ENCODE peak calls at places on chromosomes 1 and 21, in ten cellular contexts. Q is fibroblast of lung, V is osteoblast, J is tibial artery, A is GM23248, I is cardiac muscle cell, G is right cardiac atrium, N is tibial nerve, L is aorta, M is heart left ventricle. Y is an unnamed sample. For H3K27me3, the result is how much of the 10 kb centered on the place peaks cover.

GRCh38 chr1:157288006-157288405 is 149.8 kb upstream of the ETV3 start:
- DNase-seq in V (no peak), N (no peak), Q (no peak), M (no peak), J (no peak), A (no peak), L (no peak), I (no peak), G (no peak), Y (no peak)

GRCh38 chr1:149916193-149916926 is 1.3 kb downstream of the SV2A start:
- DNase-seq in V (no peak), L (no peak), J (no peak), I (no peak), A (no peak), N (no peak), G (no peak), Q (no peak), M (no peak), Y (no peak)

GRCh38 chr1:114231301-114231700 is 77.6 kb upstream of the SYT6 start:
- DNase-seq in N (no peak), L (no peak), I (no peak), Q (no peak), M (no peak), V (no peak), J (no peak), A (no peak), G (no peak), Y (no peak)

GRCh38 chr21:46634966-46635323 is 529 bp upstream of the PRMT2 start:
- DNase-seq in Q (peak), N (peak), G (peak), M (peak), V (peak), L (no peak), I (peak), A (peak), J (peak), Y (no peak)

GRCh38 chr1:181451661-181452060 is 31.7 kb upstream of the CACNA1E start:
- DNase-seq in J (no peak), M (no peak), N (no peak), I (no peak), G (no peak), V (no peak), A (no peak), Q (no peak), L (no peak), Y (no peak)

GRCh38 chr1:152486400-152487006 is 24.1 kb upstream of the LCE5A start:
- DNase-seq in M (no peak), G (no peak), V (no peak), I (no peak), L (no peak), J (no peak), N (no peak), A (peak), Q (no peak), Y (no peak)

GRCh38 chr1:150813028-150813707 is 5.1 kb upstream of the CTSK start:
- DNase-seq in J (peak), L (peak), A (peak), I (peak), N (peak), V (peak), M (peak), Q (peak), G (peak), Y (peak)

GRCh38 chr1:77605246-77606026 is 77.0 kb downstream of the ZZZ3 start:
- DNase-seq in N (peak), A (peak), G (peak), J (peak), I (peak), L (no peak), M (peak), V (no peak), Q (peak), Y (peak)

GRCh38 chr1:115183158-115183557 is 93.9 kb upstream of the TSPAN2 start:
- DNase-seq in I (no peak), N (no peak), M (no peak), V (no peak), L (no peak), G (no peak), J (no peak), Q (no peak), A (no peak), Y (no peak)

GRCh38 chr1:201750120-201750519 is 78.8 kb upstream of the IPO9 start:
- DNase-seq in N (no peak), M (no peak), A (no peak), L (no peak), Q (peak), V (no peak), I (no peak), J (no peak), G (no peak), Y (no peak)

GRCh38 chr1:44830900-44831304 is 12.2 kb downstream of the PTCH2 start:
- DNase-seq in Q (no peak), L (no peak), J (no peak), I (no peak), V (no peak), A (no peak), N (no peak), M (peak), G (no peak), Y (no peak)

GRCh38 chr1:96178053-96178452 is 543.5 kb upstream of the PTBP2 start:
- DNase-seq in N (no peak), L (no peak), Q (no peak), V (no peak), I (no peak), M (no peak), J (no peak), A (no peak), G (no peak), Y (no peak)

GRCh38 chr1:152309955-152310354 is 15.1 kb downstream of the FLG start:
- DNase-seq in Q (no peak), I (no peak), J (no peak), M (no peak), V (no peak), L (peak), N (no peak), G (no peak), A (no peak), Y (no peak)

GRCh38 chr1:45660336-45660735 is 26.0 kb downstream of the GPBP1L1 start:
- DNase-seq in J (no peak), I (no peak), N (no peak), A (no peak), Q (no peak), G (no peak), L (no peak), V (peak), M (no peak), Y (no peak)

GRCh38 chr21:27513825-27514224 is 546.9 kb upstream of the ADAMTS5 start:
- DNase-seq in L (no peak), A (no peak), N (no peak), G (no peak), J (no peak), V (no peak), Q (no peak), I (no peak), M (no peak), Y (no peak)

GRCh38 chr1:237154173-237154572 is 112.2 kb downstream of the RYR2 start:
- DNase-seq in N (no peak), G (no peak), J (no peak), Q (peak), L (no peak), V (no peak), I (peak), M (no peak), A (peak), Y (no peak)

GRCh38 chr1:78003882-78004718 is 639 bp upstream of the DNAJB4 start:
- DNase-seq in V (no peak), I (peak), J (peak), L (peak), N (no peak), A (peak), M (peak), G (peak), Q (peak), Y (peak)

GRCh38 chr1:235017719-235018118 is 110.9 kb downstream of the TOMM20 start:
- DNase-seq in G (no peak), V (no peak), L (no peak), I (no peak), A (peak), J (no peak), M (no peak), N (no peak), Q (peak), Y (no peak)

GRCh38 chr1:205579711-205580110 is 52.1 kb downstream of the ELK4 start:
- DNase-seq in A (no peak), G (no peak), M (no peak), L (peak), Q (no peak), N (no peak), J (no peak), V (peak), I (no peak), Y (no peak)

GRCh38 chr1:226977288-226977972 is 37.3 kb downstream of the COQ8A start:
- DNase-seq in G (no peak), N (no peak), J (no peak), V (peak), M (no peak), Q (no peak), A (no peak), L (peak), I (no peak), Y (no peak)

GRCh38 chr1:226064816-226065248 is 2.3 kb downstream of the H3-3A start:
- DNase-seq in I (peak), J (peak), A (peak), Q (peak), N (no peak), V (peak), G (no peak), L (no peak), M (no peak), Y (no peak)

GRCh38 chr1:31397360-31398095 is 15.5 kb upstream of the SERINC2 start:
- DNase-seq in A (peak), I (no peak), M (no peak), G (no peak), L (no peak), V (peak), Q (peak), J (no peak), N (no peak), Y (no peak)

GRCh38 chr1:244431166-244431565 is 20.5 kb downstream of the ADSS2 start:
- DNase-seq in V (no peak), A (no peak), M (no peak), G (no peak), J (no peak), L (no peak), Q (no peak), I (no peak), N (no peak), Y (no peak)

GRCh38 chr1:45730075-45730779 is 20.2 kb downstream of the IPP start:
- DNase-seq in Q (no peak), I (peak), N (no peak), G (no peak), J (no peak), M (no peak), A (no peak), V (no peak), L (no peak), Y (no peak)

GRCh38 chr1:52542085-52542688 is 10.7 kb downstream of the TUT4 start:
- DNase-seq in V (no peak), Q (no peak), N (no peak), A (peak), I (no peak), M (no peak), G (no peak), L (no peak), J (no peak), Y (no peak)

GRCh38 chr1:224170748-224171478 is 12.1 kb upstream of the DEGS1 start:
- DNase-seq in G (no peak), I (peak), N (no peak), V (no peak), Q (no peak), L (no peak), J (no peak), A (peak), M (no peak), Y (no peak)

GRCh38 chr1:112359961-112360767 is 35.9 kb upstream of the CTTNBP2NL start:
- DNase-seq in I (peak), A (peak), Q (peak), G (peak), L (peak), N (peak), J (peak), M (peak), V (peak), Y (peak)

GRCh38 chr1:58895559-58896135 is 111.8 kb upstream of the JUN start:
- DNase-seq in A (peak), I (no peak), L (no peak), M (peak), J (no peak), N (no peak), G (no peak), V (peak), Q (no peak), Y (no peak)

GRCh38 chr1:12078938-12079861 is 16.1 kb downstream of the TNFRSF8 start:
- DNase-seq in G (peak), Q (peak), N (no peak), V (peak), J (no peak), A (peak), M (no peak), L (peak), I (peak), Y (no peak)

GRCh38 chr1:162605225-162605927 is 26.9 kb upstream of the DDR2 start:
- DNase-seq in N (no peak), G (no peak), Q (peak), J (no peak), A (peak), V (peak), M (no peak), I (peak), L (no peak), Y (no peak)

GRCh38 chr1:18539171-18539570 is 58.4 kb downstream of the KLHDC7A start:
- DNase-seq in Q (no peak), M (no peak), L (peak), N (no peak), J (no peak), V (no peak), I (no peak), A (no peak), G (no peak), Y (no peak)

GRCh38 chr1:213669964-213670691 is 317.6 kb upstream of the PROX1 start:
- DNase-seq in N (no peak), G (no peak), Q (no peak), A (no peak), V (no peak), J (no peak), M (no peak), I (no peak), L (no peak), Y (no peak)

GRCh38 chr1:42164551-42165420 is at the start of gene GUCA2A:
- DNase-seq in J (no peak), M (no peak), L (peak), V (peak), A (no peak), Q (no peak), N (no peak), G (no peak), I (no peak), Y (no peak)

GRCh38 chr1:203268901-203269653 is 36.2 kb upstream of the BTG2 start:
- DNase-seq in G (no peak), A (peak), J (no peak), M (no peak), V (peak), I (peak), Q (peak), L (no peak), N (no peak), Y (no peak)

GRCh38 chr1:65459397-65459768 is 38.9 kb downstream of the LEPR start:
- DNase-seq in N (no peak), Q (peak), G (no peak), I (peak), J (no peak), L (no peak), A (peak), V (peak), M (no peak), Y (no peak)

GRCh38 chr1:231041705-231042261 is 1.7 kb upstream of the FAM89A start:
- DNase-seq in Q (no peak), M (no peak), A (no peak), L (no peak), V (no peak), N (no peak), J (no peak), I (no peak), G (no peak), Y (no peak)

GRCh38 chr1:147641695-147642592 is 28.4 kb downstream of the ACP6 start:
- DNase-seq in L (no peak), J (peak), I (peak), A (peak), N (no peak), M (peak), V (no peak), Q (peak), G (no peak), Y (no peak)

GRCh38 chr1:33753087-33753856 is 110.6 kb upstream of the HMGB4 start:
- DNase-seq in J (no peak), Q (no peak), M (no peak), N (no peak), V (no peak), I (no peak), A (no peak), G (no peak), L (no peak), Y (no peak)

GRCh38 chr1:229342902-229343587 is at the start of gene CCSAP:
- DNase-seq in A (peak), V (peak), G (peak), N (peak), Q (peak), L (peak), I (peak), M (peak), J (peak), Y (peak)

GRCh38 chr1:79041666-79042065 is 35.1 kb upstream of the ADGRL4 start:
- DNase-seq in J (no peak), G (no peak), I (no peak), Q (peak), M (no peak), N (no peak), A (peak), V (no peak), L (no peak), Y (no peak)
- H3K27me3 ChIP-seq in J (under half), G (under half), I (under half), Q (under half), M (under half), N (under half), A (under half), V (under half), L (under half), Y (under half)

GRCh38 chr1:13600762-13601483 is 17.3 kb downstream of the PDPN start:
- DNase-seq in J (no peak), A (no peak), Q (no peak), V (peak), M (peak), L (no peak), N (no peak), I (no peak), G (no peak), Y (peak)

GRCh38 chr1:13593511-13594131 is 10.0 kb downstream of the PDPN start:
- DNase-seq in J (peak), M (peak), L (peak), N (peak), Q (peak), I (peak), V (peak), A (peak), G (peak), Y (no peak)

GRCh38 chr1:13597166-13597565 is 13.5 kb downstream of the PDPN start:
- DNase-seq in N (no peak), L (no peak), V (peak), Q (no peak), A (no peak), J (no peak), G (no peak), M (no peak), I (no peak), Y (no peak)
- H3K27me3 ChIP-seq in N (under half), L (under half), V (under half), Q (under half), A (under half), J (under half), G (under half), M (under half), I (under half), Y (under half)

DNA sequence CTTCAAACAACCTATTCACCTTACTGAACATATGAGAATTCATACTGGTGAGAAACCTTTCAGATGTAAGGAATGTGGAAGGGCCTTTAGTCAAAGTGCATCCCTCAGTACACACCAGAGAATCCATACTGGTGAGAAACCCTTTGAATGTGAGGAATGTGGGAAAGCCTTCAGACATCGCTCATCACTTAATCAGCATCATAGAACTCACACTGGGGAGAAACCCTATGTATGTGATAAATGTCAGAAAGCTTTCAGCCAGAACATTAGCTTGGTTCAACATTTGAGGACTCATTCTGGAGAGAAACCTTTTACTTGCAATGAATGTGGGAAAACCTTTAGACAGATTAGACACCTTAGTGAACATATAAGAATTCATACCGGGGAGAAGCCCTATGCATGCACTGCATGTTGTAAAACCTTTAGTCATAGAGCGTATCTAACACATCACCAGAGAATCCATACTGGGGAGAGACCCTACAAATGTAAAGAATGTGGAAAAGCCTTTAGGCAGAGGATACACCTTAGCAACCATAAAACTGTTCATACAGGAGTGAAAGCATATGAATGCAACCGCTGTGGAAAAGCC is 13.2 kb upstream of the EXO5 start:
- DNase-seq in M (no peak), L (no peak), I (no peak), Q (peak), J (no peak), V (no peak), N (no peak), G (no peak), A (no peak), Y (no peak)
- H3K27me3 ChIP-seq in M (under half), L (under half), I (under half), Q (under half), J (under half), V (under half), N (under half), G (under half), A (under half), Y (under half)

DNA sequence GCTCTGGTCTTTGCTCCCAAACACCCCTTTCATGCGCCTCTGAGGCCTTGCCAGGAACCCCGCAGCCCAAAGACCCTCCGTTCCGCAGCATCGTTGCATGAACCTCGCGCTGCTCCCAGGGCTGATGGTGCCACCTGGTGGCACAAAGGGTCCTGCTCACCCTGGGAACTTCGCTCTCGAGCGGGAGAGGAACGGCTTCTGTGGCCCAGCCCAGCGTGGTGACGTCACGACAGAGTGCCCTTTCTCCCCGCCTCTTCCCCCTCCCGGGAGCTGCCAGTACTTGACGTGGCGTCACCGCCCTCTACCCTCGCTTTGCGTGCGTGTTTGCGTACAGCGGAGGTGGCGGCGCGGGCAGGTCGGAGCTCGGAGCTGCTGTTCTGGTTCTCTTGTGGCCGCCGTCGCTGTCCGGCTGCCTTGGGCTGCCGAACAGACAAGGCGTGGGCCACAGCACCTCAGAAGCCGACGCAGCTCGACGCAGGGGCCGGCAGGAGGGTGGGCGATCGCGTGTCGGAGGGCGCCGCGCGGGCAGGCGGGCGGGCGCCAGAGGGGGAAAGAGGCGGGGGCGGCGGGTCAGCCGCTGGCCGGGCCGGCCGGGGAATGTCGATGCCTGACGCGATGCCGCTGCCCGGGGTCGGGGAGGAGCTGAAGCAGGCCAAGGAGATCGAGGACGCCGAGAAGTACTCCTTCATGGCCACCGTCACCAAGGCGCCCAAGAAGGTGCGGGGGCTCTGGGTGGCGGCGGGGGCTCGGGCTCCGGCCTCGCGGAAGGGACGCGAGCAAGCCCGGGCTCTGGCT is at the start of gene AHCYL1:
- DNase-seq in N (peak), V (peak), Q (peak), I (peak), A (peak), L (peak), M (peak), G (peak), J (peak), Y (peak)
- H3K27me3 ChIP-seq in N (under half), V (under half), Q (under half), I (under half), A (under half), L (under half), M (under half), G (under half), J (under half), Y (under half)

GRCh38 chr1:20565234-20565633 is 12.9 kb downstream of the FAM43B start:
- DNase-seq in A (no peak), L (peak), Q (no peak), N (no peak), M (no peak), V (no peak), J (no peak), G (no peak), I (no peak), Y (no peak)

GRCh38 chr1:20558180-20558579 is 5.8 kb downstream of the FAM43B start:
- DNase-seq in I (peak), Q (no peak), N (no peak), G (no peak), M (no peak), A (peak), V (peak), L (no peak), J (no peak), Y (peak)

GRCh38 chr1:20555758-20556120 is 3.4 kb downstream of the FAM43B start:
- DNase-seq in J (no peak), Q (no peak), V (no peak), G (no peak), L (peak), A (no peak), M (no peak), N (no peak), I (no peak), Y (no peak)

GRCh38 chr1:20555025-20555757 is 2.8 kb downstream of the FAM43B start:
- DNase-seq in J (no peak), Q (peak), A (peak), M (peak), G (peak), L (no peak), N (no peak), I (peak), V (peak), Y (peak)

GRCh38 chr1:20560966-20561365 is 8.6 kb downstream of the FAM43B start:
- DNase-seq in A (no peak), G (no peak), N (no peak), Q (no peak), M (no peak), I (no peak), L (no peak), J (no peak), V (no peak), Y (no peak)
- H3K27me3 ChIP-seq in A (under half), G (under half), N (under half), Q (under half), M (under half), I (under half), L (under half), J (under half), V (under half), Y (under half)